ENCODE peak calls at places on chromosomes 11 and 22, in ten cellular contexts. One of them, this sample, is unnamed.

GRCh38 chr22:47627561-47628253 is 865.3 kb downstream of the TBC1D22A start:
- DNase-seq in tibial nerve: no peak
- DNase-seq in heart left ventricle: no peak
- DNase-seq in GM23248: no peak
- DNase-seq in dorsolateral prefrontal cortex: no peak
- DNase-seq in fibroblast of mammary gland: no peak
- DNase-seq in right cardiac atrium: no peak
- DNase-seq in kidney: no peak
- DNase-seq in fibroblast of lung: no peak
- DNase-seq in left lung: no peak
- DNase-seq in this sample: no peak

GRCh38 chr11:78244080-78244479 is 55.4 kb downstream of the USP35 start:
- DNase-seq in kidney: no peak
- DNase-seq in heart left ventricle: no peak
- DNase-seq in left lung: no peak
- DNase-seq in fibroblast of lung: peak; percentile 61
- DNase-seq in dorsolateral prefrontal cortex: no peak
- DNase-seq in right cardiac atrium: no peak
- DNase-seq in tibial nerve: no peak
- DNase-seq in GM23248: peak; percentile 10
- DNase-seq in fibroblast of mammary gland: peak; percentile 26
- DNase-seq in this sample: no peak

GRCh38 chr11:66727883-66728759 is 895 bp downstream of the SPTBN2 start:
- DNase-seq in tibial nerve: no peak
- DNase-seq in left lung: no peak
- DNase-seq in right cardiac atrium: no peak
- DNase-seq in kidney: no peak
- DNase-seq in dorsolateral prefrontal cortex: no peak
- DNase-seq in fibroblast of mammary gland: no peak
- DNase-seq in GM23248: peak; percentile 26
- DNase-seq in fibroblast of lung: no peak
- DNase-seq in heart left ventricle: no peak
- DNase-seq in this sample: no peak

GRCh38 chr22:32911526-32911925 is 110.0 kb downstream of the TIMP3 start:
- DNase-seq in GM23248: no peak
- DNase-seq in left lung: no peak
- DNase-seq in dorsolateral prefrontal cortex: no peak
- DNase-seq in fibroblast of mammary gland: peak; percentile 4
- DNase-seq in fibroblast of lung: peak; percentile 10
- DNase-seq in right cardiac atrium: no peak
- DNase-seq in heart left ventricle: no peak
- DNase-seq in tibial nerve: no peak
- DNase-seq in kidney: no peak
- DNase-seq in this sample: no peak

GRCh38 chr22:38419864-38420172 is 35.2 kb downstream of the KCNJ4 start:
- DNase-seq in GM23248: no peak
- DNase-seq in tibial nerve: no peak
- DNase-seq in right cardiac atrium: peak; percentile 49
- DNase-seq in kidney: no peak
- DNase-seq in dorsolateral prefrontal cortex: no peak
- DNase-seq in fibroblast of mammary gland: no peak
- DNase-seq in heart left ventricle: no peak
- DNase-seq in left lung: no peak
- DNase-seq in fibroblast of lung: no peak
- DNase-seq in this sample: no peak

GRCh38 chr11:86162257-86162656 is 82.3 kb upstream of the EED start:
- DNase-seq in fibroblast of lung: peak; percentile 92
- DNase-seq in fibroblast of mammary gland: peak; percentile 94
- DNase-seq in dorsolateral prefrontal cortex: no peak
- DNase-seq in GM23248: peak; percentile 95
- DNase-seq in kidney: peak; percentile 66
- DNase-seq in tibial nerve: peak; percentile 36
- DNase-seq in left lung: peak; percentile 64
- DNase-seq in right cardiac atrium: no peak
- DNase-seq in heart left ventricle: no peak
- DNase-seq in this sample: no peak

GRCh38 chr11:6992457-6993431 is 27.4 kb downstream of the ZNF214 start:
- DNase-seq in fibroblast of lung: peak; percentile 91
- DNase-seq in fibroblast of mammary gland: peak; percentile 95
- DNase-seq in tibial nerve: no peak
- DNase-seq in right cardiac atrium: no peak
- DNase-seq in dorsolateral prefrontal cortex: no peak
- DNase-seq in heart left ventricle: no peak
- DNase-seq in GM23248: peak; percentile 93
- DNase-seq in kidney: no peak
- DNase-seq in left lung: no peak
- DNase-seq in this sample: no peak

GRCh38 chr11:101717621-101718020 is 133.8 kb upstream of the TRPC6 start:
- DNase-seq in left lung: no peak
- DNase-seq in heart left ventricle: no peak
- DNase-seq in kidney: no peak
- DNase-seq in fibroblast of lung: no peak
- DNase-seq in fibroblast of mammary gland: no peak
- DNase-seq in right cardiac atrium: no peak
- DNase-seq in tibial nerve: no peak
- DNase-seq in dorsolateral prefrontal cortex: no peak
- DNase-seq in GM23248: no peak
- DNase-seq in this sample: no peak

GRCh38 chr22:46754110-46754799 is 8.2 kb upstream of the TBC1D22A start:
- DNase-seq in fibroblast of mammary gland: peak; percentile 98
- DNase-seq in GM23248: peak; percentile 100
- DNase-seq in heart left ventricle: peak; percentile 93
- DNase-seq in kidney: peak; percentile 98
- DNase-seq in left lung: peak; percentile 91
- DNase-seq in dorsolateral prefrontal cortex: no peak
- DNase-seq in tibial nerve: peak; percentile 83
- DNase-seq in fibroblast of lung: peak; percentile 98
- DNase-seq in right cardiac atrium: peak; percentile 97
- DNase-seq in this sample: peak; percentile 97

GRCh38 chr22:39472570-39473556 is 16.1 kb downstream of the MGAT3 start:
- DNase-seq in dorsolateral prefrontal cortex: no peak
- DNase-seq in right cardiac atrium: no peak
- DNase-seq in kidney: no peak
- DNase-seq in tibial nerve: no peak
- DNase-seq in left lung: peak; percentile 78
- DNase-seq in fibroblast of mammary gland: no peak
- DNase-seq in heart left ventricle: no peak
- DNase-seq in GM23248: no peak
- DNase-seq in fibroblast of lung: no peak
- DNase-seq in this sample: no peak

GRCh38 chr11:9858822-9859221 is 194.9 kb downstream of the SWAP70 start:
- DNase-seq in fibroblast of lung: peak; percentile 32
- DNase-seq in heart left ventricle: no peak
- DNase-seq in kidney: no peak
- DNase-seq in dorsolateral prefrontal cortex: no peak
- DNase-seq in fibroblast of mammary gland: no peak
- DNase-seq in left lung: no peak
- DNase-seq in GM23248: peak; percentile 14
- DNase-seq in right cardiac atrium: no peak
- DNase-seq in tibial nerve: no peak
- DNase-seq in this sample: no peak

GRCh38 chr11:2881974-2882362 is 3.6 kb downstream of the CDKN1C start:
- DNase-seq in fibroblast of mammary gland: no peak
- DNase-seq in heart left ventricle: no peak
- DNase-seq in GM23248: no peak
- DNase-seq in tibial nerve: no peak
- DNase-seq in kidney: no peak
- DNase-seq in dorsolateral prefrontal cortex: no peak
- DNase-seq in right cardiac atrium: peak; percentile 40
- DNase-seq in left lung: no peak
- DNase-seq in fibroblast of lung: no peak
- DNase-seq in this sample: no peak

GRCh38 chr11:130625907-130626306 is 177.5 kb downstream of the ADAMTS15 start:
- DNase-seq in kidney: no peak
- DNase-seq in right cardiac atrium: no peak
- DNase-seq in heart left ventricle: no peak
- DNase-seq in dorsolateral prefrontal cortex: no peak
- DNase-seq in left lung: no peak
- DNase-seq in GM23248: no peak
- DNase-seq in fibroblast of lung: no peak
- DNase-seq in fibroblast of mammary gland: no peak
- DNase-seq in tibial nerve: no peak
- DNase-seq in this sample: no peak

GRCh38 chr11:76664578-76665061 is 5.9 kb downstream of the LRRC32 start:
- DNase-seq in tibial nerve: no peak
- DNase-seq in right cardiac atrium: peak; percentile 50
- DNase-seq in heart left ventricle: no peak
- DNase-seq in GM23248: no peak
- DNase-seq in fibroblast of lung: no peak
- DNase-seq in kidney: peak; percentile 73
- DNase-seq in left lung: peak; percentile 30
- DNase-seq in dorsolateral prefrontal cortex: peak; percentile 8
- DNase-seq in fibroblast of mammary gland: no peak
- DNase-seq in this sample: no peak

GRCh38 chr11:91972665-91973266 is 251.9 kb upstream of the FAT3 start:
- DNase-seq in left lung: no peak
- DNase-seq in heart left ventricle: no peak
- DNase-seq in right cardiac atrium: no peak
- DNase-seq in fibroblast of lung: peak; percentile 26
- DNase-seq in dorsolateral prefrontal cortex: no peak
- DNase-seq in GM23248: no peak
- DNase-seq in tibial nerve: no peak
- DNase-seq in kidney: no peak
- DNase-seq in fibroblast of mammary gland: no peak
- DNase-seq in this sample: no peak

GRCh38 chr11:58621586-58622262 is 741 bp upstream of the CNTF start:
- DNase-seq in tibial nerve: no peak
- DNase-seq in left lung: no peak
- DNase-seq in GM23248: no peak
- DNase-seq in heart left ventricle: no peak
- DNase-seq in dorsolateral prefrontal cortex: no peak
- DNase-seq in fibroblast of lung: no peak
- DNase-seq in fibroblast of mammary gland: no peak
- DNase-seq in right cardiac atrium: no peak
- DNase-seq in kidney: no peak
- DNase-seq in this sample: no peak

GRCh38 chr11:43579919-43580276 is 100.6 kb upstream of the HSD17B12 start:
- DNase-seq in right cardiac atrium: no peak
- DNase-seq in heart left ventricle: no peak
- DNase-seq in fibroblast of lung: no peak
- DNase-seq in fibroblast of mammary gland: no peak
- DNase-seq in dorsolateral prefrontal cortex: no peak
- DNase-seq in left lung: no peak
- DNase-seq in GM23248: no peak
- DNase-seq in tibial nerve: no peak
- DNase-seq in kidney: no peak
- DNase-seq in this sample: no peak

GRCh38 chr11:114257621-114258558 is 38.3 kb upstream of the NNMT start:
- DNase-seq in heart left ventricle: peak; percentile 39
- DNase-seq in tibial nerve: peak; percentile 66
- DNase-seq in kidney: no peak
- DNase-seq in dorsolateral prefrontal cortex: no peak
- DNase-seq in right cardiac atrium: peak; percentile 82
- DNase-seq in fibroblast of lung: no peak
- DNase-seq in left lung: no peak
- DNase-seq in fibroblast of mammary gland: peak; percentile 84
- DNase-seq in GM23248: peak; percentile 30
- DNase-seq in this sample: no peak
- H3K4me3 ChIP-seq in heart left ventricle: peak overlapping the region; percentile 36
- H3K4me3 ChIP-seq in tibial nerve: no peak overlapping the region
- H3K4me3 ChIP-seq in kidney: no peak overlapping the region
- H3K4me3 ChIP-seq in dorsolateral prefrontal cortex: no peak overlapping the region
- H3K4me3 ChIP-seq in right cardiac atrium: no peak overlapping the region
- H3K4me3 ChIP-seq in fibroblast of lung: no peak overlapping the region
- H3K4me3 ChIP-seq in left lung: no peak overlapping the region
- H3K4me3 ChIP-seq in fibroblast of mammary gland: no peak overlapping the region
- H3K4me3 ChIP-seq in GM23248: no peak overlapping the region
- H3K4me3 ChIP-seq in this sample: peak overlapping the region; percentile 26

GRCh38 chr11:41394562-41395160 is 64.8 kb downstream of the LRRC4C start:
- DNase-seq in heart left ventricle: no peak
- DNase-seq in tibial nerve: no peak
- DNase-seq in kidney: no peak
- DNase-seq in GM23248: no peak
- DNase-seq in right cardiac atrium: no peak
- DNase-seq in left lung: no peak
- DNase-seq in dorsolateral prefrontal cortex: no peak
- DNase-seq in fibroblast of mammary gland: no peak
- DNase-seq in fibroblast of lung: no peak
- DNase-seq in this sample: no peak
- H3K4me3 ChIP-seq in heart left ventricle: no peak overlapping the region
- H3K4me3 ChIP-seq in tibial nerve: no peak overlapping the region
- H3K4me3 ChIP-seq in kidney: no peak overlapping the region
- H3K4me3 ChIP-seq in GM23248: no peak overlapping the region
- H3K4me3 ChIP-seq in right cardiac atrium: no peak overlapping the region
- H3K4me3 ChIP-seq in left lung: no peak overlapping the region
- H3K4me3 ChIP-seq in dorsolateral prefrontal cortex: no peak overlapping the region
- H3K4me3 ChIP-seq in fibroblast of mammary gland: no peak overlapping the region
- H3K4me3 ChIP-seq in fibroblast of lung: no peak overlapping the region
- H3K4me3 ChIP-seq in this sample: no peak overlapping the region

GRCh38 chr11:11806586-11806985 is 35.2 kb upstream of the USP47 start:
- DNase-seq in tibial nerve: no peak
- DNase-seq in heart left ventricle: no peak
- DNase-seq in fibroblast of lung: no peak
- DNase-seq in dorsolateral prefrontal cortex: no peak
- DNase-seq in GM23248: no peak
- DNase-seq in kidney: no peak
- DNase-seq in right cardiac atrium: no peak
- DNase-seq in fibroblast of mammary gland: no peak
- DNase-seq in left lung: no peak
- DNase-seq in this sample: no peak
- H3K4me3 ChIP-seq in tibial nerve: no peak overlapping the region
- H3K4me3 ChIP-seq in heart left ventricle: no peak overlapping the region
- H3K4me3 ChIP-seq in fibroblast of lung: no peak overlapping the region
- H3K4me3 ChIP-seq in dorsolateral prefrontal cortex: no peak overlapping the region
- H3K4me3 ChIP-seq in GM23248: no peak overlapping the region
- H3K4me3 ChIP-seq in kidney: no peak overlapping the region
- H3K4me3 ChIP-seq in right cardiac atrium: no peak overlapping the region
- H3K4me3 ChIP-seq in fibroblast of mammary gland: no peak overlapping the region
- H3K4me3 ChIP-seq in left lung: no peak overlapping the region
- H3K4me3 ChIP-seq in this sample: no peak overlapping the region

GRCh38 chr11:70663815-70664214 is 265.5 kb downstream of the CTTN start:
- DNase-seq in GM23248: no peak
- DNase-seq in fibroblast of lung: no peak
- DNase-seq in heart left ventricle: no peak
- DNase-seq in kidney: no peak
- DNase-seq in dorsolateral prefrontal cortex: no peak
- DNase-seq in tibial nerve: no peak
- DNase-seq in fibroblast of mammary gland: no peak
- DNase-seq in left lung: no peak
- DNase-seq in right cardiac atrium: no peak
- DNase-seq in this sample: no peak

GRCh38 chr11:70660059-70660888 is 261.9 kb downstream of the CTTN start:
- DNase-seq in left lung: no peak
- DNase-seq in right cardiac atrium: no peak
- DNase-seq in GM23248: no peak
- DNase-seq in dorsolateral prefrontal cortex: no peak
- DNase-seq in fibroblast of mammary gland: no peak
- DNase-seq in heart left ventricle: no peak
- DNase-seq in kidney: no peak
- DNase-seq in fibroblast of lung: no peak
- DNase-seq in tibial nerve: no peak
- DNase-seq in this sample: no peak

GRCh38 chr11:70662691-70663098 is 264.4 kb downstream of the CTTN start:
- DNase-seq in dorsolateral prefrontal cortex: no peak
- DNase-seq in kidney: no peak
- DNase-seq in left lung: no peak
- DNase-seq in heart left ventricle: no peak
- DNase-seq in fibroblast of lung: no peak
- DNase-seq in tibial nerve: no peak
- DNase-seq in GM23248: no peak
- DNase-seq in right cardiac atrium: no peak
- DNase-seq in fibroblast of mammary gland: no peak
- DNase-seq in this sample: no peak

GRCh38 chr11:70660889-70661197 is 262.5 kb downstream of the CTTN start:
- DNase-seq in kidney: no peak
- DNase-seq in left lung: no peak
- DNase-seq in fibroblast of mammary gland: no peak
- DNase-seq in right cardiac atrium: no peak
- DNase-seq in heart left ventricle: no peak
- DNase-seq in fibroblast of lung: no peak
- DNase-seq in tibial nerve: no peak
- DNase-seq in GM23248: no peak
- DNase-seq in dorsolateral prefrontal cortex: no peak
- DNase-seq in this sample: no peak

GRCh38 chr11:70661763-70662501 is 263.6 kb downstream of the CTTN start:
- DNase-seq in GM23248: peak; percentile 67
- DNase-seq in kidney: no peak
- DNase-seq in fibroblast of lung: peak; percentile 46
- DNase-seq in fibroblast of mammary gland: peak; percentile 33
- DNase-seq in tibial nerve: no peak
- DNase-seq in right cardiac atrium: no peak
- DNase-seq in left lung: no peak
- DNase-seq in dorsolateral prefrontal cortex: peak; percentile 60
- DNase-seq in heart left ventricle: no peak
- DNase-seq in this sample: no peak
- H3K4me3 ChIP-seq in GM23248: peak overlapping the region; percentile 53
- H3K4me3 ChIP-seq in kidney: no peak overlapping the region
- H3K4me3 ChIP-seq in fibroblast of lung: no peak overlapping the region
- H3K4me3 ChIP-seq in fibroblast of mammary gland: peak overlapping the region; percentile 13
- H3K4me3 ChIP-seq in tibial nerve: peak overlapping the region; percentile 31
- H3K4me3 ChIP-seq in right cardiac atrium: peak overlapping the region; percentile 1
- H3K4me3 ChIP-seq in left lung: no peak overlapping the region
- H3K4me3 ChIP-seq in dorsolateral prefrontal cortex: peak overlapping the region; percentile 61
- H3K4me3 ChIP-seq in heart left ventricle: peak overlapping the region; percentile 37
- H3K4me3 ChIP-seq in this sample: peak overlapping the region; percentile 46

This sample was measured in thoracic aorta.